ENCODE peak calls at places on chromosomes 2 and 18, in eight cellular contexts. One of them, this sample, is unnamed.

GRCh38 chr2:131105950-131106801 is 1.0 kb downstream of the PLEKHB2 start:
- DNase-seq in GM10248: peak; percentile 57
- DNase-seq in RWPE1: peak; percentile 29
- DNase-seq in AG10803: peak; percentile 68
- DNase-seq in endothelial cell: peak; percentile 19
- DNase-seq in GM06990: peak; percentile 61
- DNase-seq in fibroblast of the aortic adventitia: peak; percentile 44
- DNase-seq in GM13977: peak; percentile 60
- DNase-seq in this sample: no peak

GRCh38 chr18:58727776-58728500 is 56.7 kb downstream of the MALT1 start:
- DNase-seq in GM13977: no peak
- DNase-seq in RWPE1: no peak
- DNase-seq in fibroblast of the aortic adventitia: peak; percentile 3
- DNase-seq in endothelial cell: no peak
- DNase-seq in GM06990: no peak
- DNase-seq in GM10248: no peak
- DNase-seq in AG10803: peak; percentile 7
- DNase-seq in this sample: no peak

GRCh38 chr2:33215299-33215698 is 261.1 kb upstream of the RASGRP3 start:
- DNase-seq in endothelial cell: no peak
- DNase-seq in GM13977: no peak
- DNase-seq in fibroblast of the aortic adventitia: peak; percentile 96
- DNase-seq in GM06990: no peak
- DNase-seq in AG10803: peak; percentile 92
- DNase-seq in RWPE1: no peak
- DNase-seq in GM10248: no peak
- DNase-seq in this sample: no peak

GRCh38 chr2:122736279-122736678 is 980.8 kb downstream of the TSN start:
- DNase-seq in RWPE1: peak; percentile 17
- DNase-seq in GM13977: no peak
- DNase-seq in GM06990: no peak
- DNase-seq in AG10803: peak; percentile 3
- DNase-seq in GM10248: no peak
- DNase-seq in endothelial cell: no peak
- DNase-seq in fibroblast of the aortic adventitia: no peak
- DNase-seq in this sample: no peak

GRCh38 chr2:118627156-118627555 is 220.3 kb downstream of the EN1 start:
- DNase-seq in GM10248: no peak
- DNase-seq in endothelial cell: no peak
- DNase-seq in GM13977: no peak
- DNase-seq in fibroblast of the aortic adventitia: no peak
- DNase-seq in RWPE1: no peak
- DNase-seq in GM06990: no peak
- DNase-seq in AG10803: no peak
- DNase-seq in this sample: no peak

GRCh38 chr2:63891488-63892030 is 49.9 kb downstream of the UGP2 start:
- DNase-seq in RWPE1: no peak
- DNase-seq in GM13977: no peak
- DNase-seq in fibroblast of the aortic adventitia: no peak
- DNase-seq in AG10803: no peak
- DNase-seq in endothelial cell: no peak
- DNase-seq in GM06990: no peak
- DNase-seq in GM10248: no peak
- DNase-seq in this sample: no peak

GRCh38 chr2:12819098-12819465 is 102.3 kb downstream of the TRIB2 start:
- DNase-seq in GM06990: no peak
- DNase-seq in endothelial cell: no peak
- DNase-seq in fibroblast of the aortic adventitia: peak; percentile 100
- DNase-seq in GM13977: no peak
- DNase-seq in RWPE1: peak; percentile 83
- DNase-seq in AG10803: peak; percentile 100
- DNase-seq in GM10248: no peak
- DNase-seq in this sample: peak; percentile 50

GRCh38 chr18:78976697-78977626 is 2.7 kb upstream of the SALL3 start:
- DNase-seq in RWPE1: no peak
- DNase-seq in AG10803: no peak
- DNase-seq in GM06990: no peak
- DNase-seq in endothelial cell: no peak
- DNase-seq in GM10248: peak; percentile 6
- DNase-seq in GM13977: no peak
- DNase-seq in fibroblast of the aortic adventitia: no peak
- DNase-seq in this sample: no peak

GRCh38 chr2:195330513-195330956 is 326.5 kb upstream of the SLC39A10 start:
- DNase-seq in GM10248: no peak
- DNase-seq in GM06990: no peak
- DNase-seq in endothelial cell: no peak
- DNase-seq in fibroblast of the aortic adventitia: no peak
- DNase-seq in AG10803: no peak
- DNase-seq in RWPE1: no peak
- DNase-seq in GM13977: no peak
- DNase-seq in this sample: no peak

GRCh38 chr2:168705534-168706470 is 96.6 kb upstream of the NOSTRIN start:
- DNase-seq in RWPE1: no peak
- DNase-seq in AG10803: peak; percentile 46
- DNase-seq in fibroblast of the aortic adventitia: peak; percentile 62
- DNase-seq in endothelial cell: no peak
- DNase-seq in GM06990: no peak
- DNase-seq in GM10248: no peak
- DNase-seq in GM13977: no peak
- DNase-seq in this sample: no peak

GRCh38 chr2:143877056-143877455 is 642.9 kb downstream of the ZEB2 start:
- DNase-seq in GM13977: no peak
- DNase-seq in AG10803: no peak
- DNase-seq in endothelial cell: no peak
- DNase-seq in fibroblast of the aortic adventitia: no peak
- DNase-seq in GM06990: no peak
- DNase-seq in RWPE1: no peak
- DNase-seq in GM10248: no peak
- DNase-seq in this sample: no peak

GRCh38 chr2:73418343-73418742 is 32.7 kb downstream of the ALMS1 start:
- DNase-seq in endothelial cell: no peak
- DNase-seq in RWPE1: no peak
- DNase-seq in GM13977: no peak
- DNase-seq in AG10803: peak; percentile 96
- DNase-seq in GM06990: no peak
- DNase-seq in fibroblast of the aortic adventitia: peak; percentile 96
- DNase-seq in GM10248: no peak
- DNase-seq in this sample: no peak

GRCh38 chr2:2640371-2640770 is 309.3 kb upstream of the MYT1L start:
- DNase-seq in RWPE1: no peak
- DNase-seq in GM13977: no peak
- DNase-seq in endothelial cell: no peak
- DNase-seq in AG10803: no peak
- DNase-seq in GM06990: no peak
- DNase-seq in GM10248: no peak
- DNase-seq in fibroblast of the aortic adventitia: no peak
- DNase-seq in this sample: no peak

GRCh38 chr2:1173528-1173927 is 222.9 kb downstream of the SNTG2 start:
- DNase-seq in GM10248: no peak
- DNase-seq in endothelial cell: no peak
- DNase-seq in fibroblast of the aortic adventitia: no peak
- DNase-seq in AG10803: no peak
- DNase-seq in GM13977: no peak
- DNase-seq in RWPE1: no peak
- DNase-seq in GM06990: no peak
- DNase-seq in this sample: no peak

GRCh38 chr2:69594341-69594740 is 49.2 kb downstream of the AAK1 start:
- DNase-seq in AG10803: peak; percentile 84
- DNase-seq in GM13977: no peak
- DNase-seq in endothelial cell: no peak
- DNase-seq in GM06990: no peak
- DNase-seq in RWPE1: no peak
- DNase-seq in fibroblast of the aortic adventitia: peak; percentile 31
- DNase-seq in GM10248: no peak
- DNase-seq in this sample: no peak

GRCh38 chr2:5474716-5475115 is 217.5 kb upstream of the SOX11 start:
- DNase-seq in endothelial cell: no peak
- DNase-seq in GM10248: no peak
- DNase-seq in RWPE1: no peak
- DNase-seq in AG10803: no peak
- DNase-seq in GM13977: no peak
- DNase-seq in fibroblast of the aortic adventitia: no peak
- DNase-seq in GM06990: no peak
- DNase-seq in this sample: no peak

GRCh38 chr2:239666855-239667376 is 266.1 kb upstream of the HDAC4 start:
- DNase-seq in RWPE1: no peak
- DNase-seq in fibroblast of the aortic adventitia: no peak
- DNase-seq in GM10248: no peak
- DNase-seq in GM06990: no peak
- DNase-seq in GM13977: no peak
- DNase-seq in AG10803: no peak
- DNase-seq in endothelial cell: no peak
- DNase-seq in this sample: no peak

GRCh38 chr2:143121079-143121478 is 8.1 kb upstream of the ARHGAP15 start:
- DNase-seq in RWPE1: no peak
- DNase-seq in GM10248: no peak
- DNase-seq in endothelial cell: no peak
- DNase-seq in GM06990: no peak
- DNase-seq in fibroblast of the aortic adventitia: no peak
- DNase-seq in GM13977: no peak
- DNase-seq in AG10803: no peak
- DNase-seq in this sample: no peak

GRCh38 chr2:42106257-42106816 is 58.5 kb downstream of the PKDCC start:
- DNase-seq in GM06990: no peak
- DNase-seq in RWPE1: no peak
- DNase-seq in AG10803: no peak
- DNase-seq in GM13977: no peak
- DNase-seq in GM10248: no peak
- DNase-seq in fibroblast of the aortic adventitia: no peak
- DNase-seq in endothelial cell: no peak
- DNase-seq in this sample: no peak

DNA sequence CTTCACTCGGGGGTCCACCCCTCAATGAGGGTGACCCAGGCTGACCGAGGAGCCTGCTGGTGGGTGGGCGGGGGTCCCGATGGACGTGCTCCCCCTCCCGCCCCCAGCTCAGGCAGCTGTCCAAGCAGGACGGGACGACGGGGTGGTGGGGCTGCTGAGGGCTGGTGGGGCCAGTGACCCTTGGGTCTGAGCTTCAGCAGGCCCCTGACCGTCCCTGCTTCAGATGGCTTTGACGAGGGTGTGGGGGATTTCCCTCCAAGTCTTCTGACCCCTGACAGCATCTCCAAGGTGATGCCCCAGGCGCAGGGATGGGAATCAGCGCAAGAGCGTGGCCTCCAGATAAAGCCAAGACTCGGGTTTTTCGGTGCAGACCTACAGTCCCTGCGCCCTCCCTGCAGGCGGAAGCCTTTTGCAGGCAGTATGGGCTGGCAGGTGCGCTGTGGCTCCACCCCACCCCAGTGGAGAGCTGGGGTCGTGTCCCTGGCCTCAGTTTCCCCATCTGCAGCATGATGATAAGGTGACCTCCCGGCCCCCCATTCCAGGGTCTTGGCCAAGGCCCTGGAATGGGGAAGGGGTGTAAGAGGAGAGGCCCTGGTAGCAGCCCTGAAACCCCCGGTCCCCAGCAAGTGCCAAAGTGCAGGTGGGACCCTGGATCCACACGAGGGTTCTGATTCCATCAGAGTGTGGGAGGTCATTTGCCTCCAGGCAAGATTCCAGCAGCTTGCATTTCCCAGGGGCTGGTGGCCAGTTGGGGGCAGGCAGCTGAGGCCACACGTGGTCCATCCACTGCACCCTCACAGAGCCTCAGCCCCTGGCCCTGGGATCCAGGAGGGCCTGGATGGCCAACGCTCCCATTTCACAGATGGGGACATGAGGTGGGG is 8.7 kb downstream of the CROCC2 start:
- DNase-seq in GM06990: no peak
- DNase-seq in RWPE1: no peak
- DNase-seq in GM10248: no peak
- DNase-seq in GM13977: no peak
- DNase-seq in endothelial cell: no peak
- DNase-seq in AG10803: no peak
- DNase-seq in fibroblast of the aortic adventitia: no peak
- DNase-seq in this sample: no peak
- TF ChIP-seq CTCF in GM06990: no peak
- TF ChIP-seq CTCF in RWPE1: peak; percentile 56
- TF ChIP-seq CTCF in GM10248: no peak
- TF ChIP-seq CTCF in GM13977: no peak
- TF ChIP-seq CTCF in endothelial cell: peak; percentile 12
- TF ChIP-seq CTCF in AG10803: no peak
- TF ChIP-seq CTCF in fibroblast of the aortic adventitia: no peak
- TF ChIP-seq CTCF in this sample: no peak

GRCh38 chr2:219537657-219538487 is 5.7 kb downstream of the CHPF start:
- DNase-seq in endothelial cell: no peak
- DNase-seq in GM06990: no peak
- DNase-seq in GM13977: no peak
- DNase-seq in AG10803: no peak
- DNase-seq in RWPE1: no peak
- DNase-seq in GM10248: no peak
- DNase-seq in fibroblast of the aortic adventitia: no peak
- DNase-seq in this sample: no peak
- TF ChIP-seq CTCF in endothelial cell: no peak
- TF ChIP-seq CTCF in GM06990: no peak
- TF ChIP-seq CTCF in GM13977: no peak
- TF ChIP-seq CTCF in AG10803: no peak
- TF ChIP-seq CTCF in RWPE1: no peak
- TF ChIP-seq CTCF in GM10248: no peak
- TF ChIP-seq CTCF in fibroblast of the aortic adventitia: no peak
- TF ChIP-seq CTCF in this sample: no peak

GRCh38 chr18:30687501-30687900 is 355.0 kb downstream of the DSC3 start:
- DNase-seq in GM13977: no peak
- DNase-seq in GM10248: no peak
- DNase-seq in fibroblast of the aortic adventitia: no peak
- DNase-seq in GM06990: no peak
- DNase-seq in AG10803: no peak
- DNase-seq in RWPE1: no peak
- DNase-seq in endothelial cell: no peak
- DNase-seq in this sample: no peak
- TF ChIP-seq CTCF in GM13977: no peak
- TF ChIP-seq CTCF in GM10248: no peak
- TF ChIP-seq CTCF in fibroblast of the aortic adventitia: no peak
- TF ChIP-seq CTCF in GM06990: no peak
- TF ChIP-seq CTCF in AG10803: no peak
- TF ChIP-seq CTCF in RWPE1: no peak
- TF ChIP-seq CTCF in endothelial cell: no peak
- TF ChIP-seq CTCF in this sample: no peak

DNA sequence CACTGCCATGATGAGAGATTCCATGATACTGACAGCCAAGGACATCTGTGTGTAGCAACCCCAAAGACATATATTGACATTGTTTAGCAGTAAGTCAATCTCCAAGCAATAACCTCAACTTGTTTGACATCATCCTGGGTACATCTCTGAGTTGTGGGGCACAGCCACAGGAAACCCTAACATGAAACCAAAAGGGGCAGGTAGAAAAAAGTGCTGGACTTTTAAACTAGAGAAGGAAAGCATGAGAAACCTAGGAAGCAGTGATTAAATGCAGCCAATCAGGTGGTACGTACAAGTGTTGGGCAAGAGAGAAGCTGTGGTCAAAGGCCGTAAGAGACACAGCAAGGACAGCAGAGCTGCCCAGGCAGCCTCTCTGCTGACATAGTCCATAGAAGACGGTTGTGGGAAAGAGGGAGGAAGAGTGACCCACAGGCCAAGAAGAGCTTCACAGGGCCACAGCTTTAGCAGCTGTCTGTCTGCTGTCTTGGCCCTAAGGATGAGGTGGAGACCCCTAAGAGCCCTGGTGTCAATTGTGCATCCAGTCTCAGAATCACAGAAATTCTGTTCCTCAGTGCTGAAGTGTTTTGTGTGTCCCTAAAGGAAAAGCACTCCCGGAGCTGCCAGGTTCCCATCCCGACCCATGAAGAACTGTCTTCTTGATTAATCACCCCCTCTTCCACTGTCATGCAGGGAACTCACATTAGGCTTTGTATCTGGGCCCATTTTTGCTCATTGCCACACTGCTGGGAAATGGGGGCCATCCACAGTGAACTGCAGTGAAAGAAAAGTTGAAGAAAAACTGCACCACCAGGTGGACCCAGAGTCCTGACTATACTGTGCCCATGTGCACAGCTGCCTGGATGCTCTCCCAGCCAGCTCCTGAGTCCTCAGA is 25.4 kb upstream of the CHN1 start:
- DNase-seq in GM13977: no peak
- DNase-seq in GM10248: no peak
- DNase-seq in endothelial cell: peak; percentile 57
- DNase-seq in AG10803: peak; percentile 43
- DNase-seq in GM06990: no peak
- DNase-seq in RWPE1: peak; percentile 24
- DNase-seq in fibroblast of the aortic adventitia: peak; percentile 48
- DNase-seq in this sample: no peak
- TF ChIP-seq CTCF in GM13977: peak; percentile 54
- TF ChIP-seq CTCF in GM10248: peak; percentile 43
- TF ChIP-seq CTCF in endothelial cell: no peak
- TF ChIP-seq CTCF in AG10803: peak; percentile 44
- TF ChIP-seq CTCF in GM06990: peak; percentile 45
- TF ChIP-seq CTCF in RWPE1: peak; percentile 18
- TF ChIP-seq CTCF in fibroblast of the aortic adventitia: peak; percentile 47
- TF ChIP-seq CTCF in this sample: no peak